ENCODE peak calls at places on chromosomes 5 and 9, in ten cellular contexts. One of them, this sample, is unnamed.
A peak's percentile ranks its signal among the peaks of the same experiment; 100 is the strongest.

GRCh38 chr5:39599721-39600431 is 175.1 kb upstream of the DAB2 start:
- DNase-seq in heart left ventricle: no peak
- DNase-seq in mammary epithelial cell: peak; percentile 42
- DNase-seq in choroid plexus epithelial cell: peak; percentile 89
- DNase-seq in AG04449: no peak
- DNase-seq in PC-3: peak; percentile 84
- DNase-seq in OCI-LY7: peak; percentile 10
- DNase-seq in dorsolateral prefrontal cortex: no peak
- DNase-seq in suprapubic skin: no peak
- DNase-seq in tibial nerve: no peak
- DNase-seq in this sample: peak; percentile 77

GRCh38 chr9:120475341-120475740 is 104.6 kb downstream of the CDK5RAP2 start:
- DNase-seq in heart left ventricle: no peak
- DNase-seq in mammary epithelial cell: no peak
- DNase-seq in choroid plexus epithelial cell: peak; percentile 96
- DNase-seq in AG04449: peak; percentile 24
- DNase-seq in PC-3: no peak
- DNase-seq in OCI-LY7: no peak
- DNase-seq in dorsolateral prefrontal cortex: no peak
- DNase-seq in suprapubic skin: no peak
- DNase-seq in tibial nerve: no peak
- DNase-seq in this sample: peak; percentile 88

GRCh38 chr5:126100767-126101166 is 322.4 kb upstream of the GRAMD2B start:
- DNase-seq in heart left ventricle: no peak
- DNase-seq in mammary epithelial cell: no peak
- DNase-seq in choroid plexus epithelial cell: peak; percentile 8
- DNase-seq in AG04449: no peak
- DNase-seq in PC-3: no peak
- DNase-seq in OCI-LY7: no peak
- DNase-seq in dorsolateral prefrontal cortex: no peak
- DNase-seq in suprapubic skin: no peak
- DNase-seq in tibial nerve: no peak
- DNase-seq in this sample: peak; percentile 29

GRCh38 chr9:137317979-137318511 is 16.0 kb upstream of the NRARP start:
- DNase-seq in heart left ventricle: peak; percentile 65
- DNase-seq in mammary epithelial cell: no peak
- DNase-seq in choroid plexus epithelial cell: no peak
- DNase-seq in AG04449: no peak
- DNase-seq in PC-3: no peak
- DNase-seq in OCI-LY7: no peak
- DNase-seq in dorsolateral prefrontal cortex: peak; percentile 26
- DNase-seq in suprapubic skin: no peak
- DNase-seq in tibial nerve: no peak
- DNase-seq in this sample: no peak

GRCh38 chr5:92337772-92338234 is 954.7 kb upstream of the ARRDC3 start:
- DNase-seq in heart left ventricle: no peak
- DNase-seq in mammary epithelial cell: peak; percentile 82
- DNase-seq in choroid plexus epithelial cell: peak; percentile 73
- DNase-seq in AG04449: peak; percentile 16
- DNase-seq in PC-3: peak; percentile 59
- DNase-seq in OCI-LY7: no peak
- DNase-seq in dorsolateral prefrontal cortex: no peak
- DNase-seq in suprapubic skin: no peak
- DNase-seq in tibial nerve: no peak
- DNase-seq in this sample: peak; percentile 70

GRCh38 chr5:62082370-62082778 is 223.6 kb upstream of the KIF2A start:
- DNase-seq in heart left ventricle: no peak
- DNase-seq in mammary epithelial cell: peak; percentile 88
- DNase-seq in choroid plexus epithelial cell: peak; percentile 32
- DNase-seq in AG04449: peak; percentile 2
- DNase-seq in PC-3: peak; percentile 85
- DNase-seq in OCI-LY7: no peak
- DNase-seq in dorsolateral prefrontal cortex: no peak
- DNase-seq in suprapubic skin: no peak
- DNase-seq in tibial nerve: no peak
- DNase-seq in this sample: no peak

GRCh38 chr5:147989239-147989638 is 74.5 kb upstream of the SPINK5 start:
- DNase-seq in heart left ventricle: no peak
- DNase-seq in mammary epithelial cell: no peak
- DNase-seq in choroid plexus epithelial cell: no peak
- DNase-seq in AG04449: no peak
- DNase-seq in PC-3: peak; percentile 61
- DNase-seq in OCI-LY7: no peak
- DNase-seq in dorsolateral prefrontal cortex: no peak
- DNase-seq in suprapubic skin: no peak
- DNase-seq in tibial nerve: no peak
- DNase-seq in this sample: no peak

GRCh38 chr5:127920936-127921335 is 162.6 kb upstream of the SLC12A2 start:
- DNase-seq in heart left ventricle: no peak
- DNase-seq in mammary epithelial cell: no peak
- DNase-seq in choroid plexus epithelial cell: no peak
- DNase-seq in AG04449: no peak
- DNase-seq in PC-3: no peak
- DNase-seq in OCI-LY7: no peak
- DNase-seq in dorsolateral prefrontal cortex: no peak
- DNase-seq in suprapubic skin: no peak
- DNase-seq in tibial nerve: no peak
- DNase-seq in this sample: no peak

GRCh38 chr5:6576861-6577501 is 55.9 kb downstream of the NSUN2 start:
- DNase-seq in heart left ventricle: no peak
- DNase-seq in mammary epithelial cell: peak; percentile 40
- DNase-seq in choroid plexus epithelial cell: peak; percentile 80
- DNase-seq in AG04449: no peak
- DNase-seq in PC-3: peak; percentile 96
- DNase-seq in OCI-LY7: peak; percentile 44
- DNase-seq in dorsolateral prefrontal cortex: no peak
- DNase-seq in suprapubic skin: peak; percentile 29
- DNase-seq in tibial nerve: no peak
- DNase-seq in this sample: peak; percentile 74

GRCh38 chr5:119329701-119330100 is 26.1 kb upstream of the TNFAIP8 start:
- DNase-seq in heart left ventricle: no peak
- DNase-seq in mammary epithelial cell: peak; percentile 26
- DNase-seq in choroid plexus epithelial cell: no peak
- DNase-seq in AG04449: no peak
- DNase-seq in PC-3: no peak
- DNase-seq in OCI-LY7: no peak
- DNase-seq in dorsolateral prefrontal cortex: no peak
- DNase-seq in suprapubic skin: no peak
- DNase-seq in tibial nerve: no peak
- DNase-seq in this sample: no peak

GRCh38 chr5:90359073-90359804 is 50.3 kb downstream of the CETN3 start:
- DNase-seq in heart left ventricle: no peak
- DNase-seq in mammary epithelial cell: no peak
- DNase-seq in choroid plexus epithelial cell: no peak
- DNase-seq in AG04449: no peak
- DNase-seq in PC-3: no peak
- DNase-seq in OCI-LY7: no peak
- DNase-seq in dorsolateral prefrontal cortex: no peak
- DNase-seq in suprapubic skin: no peak
- DNase-seq in tibial nerve: no peak
- DNase-seq in this sample: no peak

GRCh38 chr5:142108432-142109355 is at the start of gene NDFIP1:
- DNase-seq in heart left ventricle: peak; percentile 94
- DNase-seq in mammary epithelial cell: peak; percentile 83
- DNase-seq in choroid plexus epithelial cell: peak; percentile 77
- DNase-seq in AG04449: no peak
- DNase-seq in PC-3: peak; percentile 77
- DNase-seq in OCI-LY7: peak; percentile 79
- DNase-seq in dorsolateral prefrontal cortex: peak; percentile 90
- DNase-seq in suprapubic skin: peak; percentile 90
- DNase-seq in tibial nerve: peak; percentile 74
- DNase-seq in this sample: peak; percentile 86

GRCh38 chr9:10566853-10567252 is 45.9 kb downstream of the PTPRD start:
- DNase-seq in heart left ventricle: no peak
- DNase-seq in mammary epithelial cell: no peak
- DNase-seq in choroid plexus epithelial cell: no peak
- DNase-seq in AG04449: no peak
- DNase-seq in PC-3: peak; percentile 53
- DNase-seq in OCI-LY7: no peak
- DNase-seq in dorsolateral prefrontal cortex: no peak
- DNase-seq in suprapubic skin: no peak
- DNase-seq in tibial nerve: no peak
- DNase-seq in this sample: no peak

GRCh38 chr5:176178789-176179188 is 59.4 kb upstream of the SIMC1 start:
- DNase-seq in heart left ventricle: no peak
- DNase-seq in mammary epithelial cell: no peak
- DNase-seq in choroid plexus epithelial cell: no peak
- DNase-seq in AG04449: no peak
- DNase-seq in PC-3: no peak
- DNase-seq in OCI-LY7: no peak
- DNase-seq in dorsolateral prefrontal cortex: no peak
- DNase-seq in suprapubic skin: no peak
- DNase-seq in tibial nerve: no peak
- DNase-seq in this sample: no peak
- TF ChIP-seq CTCF in heart left ventricle: no peak
- TF ChIP-seq CTCF in mammary epithelial cell: peak; percentile 28
- TF ChIP-seq CTCF in choroid plexus epithelial cell: no peak
- TF ChIP-seq CTCF in AG04449: no peak
- TF ChIP-seq CTCF in PC-3: no peak
- TF ChIP-seq CTCF in OCI-LY7: peak; percentile 25
- TF ChIP-seq CTCF in dorsolateral prefrontal cortex: no peak
- TF ChIP-seq CTCF in suprapubic skin: no peak
- TF ChIP-seq CTCF in tibial nerve: no peak
- TF ChIP-seq CTCF in this sample: no peak

GRCh38 chr5:135438712-135439111 is 8.4 kb downstream of the DCANP1 start:
- DNase-seq in heart left ventricle: no peak
- DNase-seq in mammary epithelial cell: no peak
- DNase-seq in choroid plexus epithelial cell: no peak
- DNase-seq in AG04449: no peak
- DNase-seq in PC-3: no peak
- DNase-seq in OCI-LY7: no peak
- DNase-seq in dorsolateral prefrontal cortex: no peak
- DNase-seq in suprapubic skin: peak; percentile 69
- DNase-seq in tibial nerve: no peak
- DNase-seq in this sample: no peak

GRCh38 chr5:135439426-135440205 is 7.5 kb downstream of the DCANP1 start:
- DNase-seq in heart left ventricle: no peak
- DNase-seq in mammary epithelial cell: no peak
- DNase-seq in choroid plexus epithelial cell: no peak
- DNase-seq in AG04449: no peak
- DNase-seq in PC-3: no peak
- DNase-seq in OCI-LY7: no peak
- DNase-seq in dorsolateral prefrontal cortex: no peak
- DNase-seq in suprapubic skin: peak; percentile 68
- DNase-seq in tibial nerve: no peak
- DNase-seq in this sample: no peak

GRCh38 chr5:135435467-135436330 is 11.4 kb downstream of the DCANP1 start:
- DNase-seq in heart left ventricle: no peak
- DNase-seq in mammary epithelial cell: no peak
- DNase-seq in choroid plexus epithelial cell: no peak
- DNase-seq in AG04449: no peak
- DNase-seq in PC-3: no peak
- DNase-seq in OCI-LY7: no peak
- DNase-seq in dorsolateral prefrontal cortex: no peak
- DNase-seq in suprapubic skin: no peak
- DNase-seq in tibial nerve: no peak
- DNase-seq in this sample: no peak

GRCh38 chr5:135436856-135437795 is 10.0 kb downstream of the DCANP1 start:
- DNase-seq in heart left ventricle: no peak
- DNase-seq in mammary epithelial cell: no peak
- DNase-seq in choroid plexus epithelial cell: no peak
- DNase-seq in AG04449: no peak
- DNase-seq in PC-3: peak; percentile 53
- DNase-seq in OCI-LY7: no peak
- DNase-seq in dorsolateral prefrontal cortex: no peak
- DNase-seq in suprapubic skin: no peak
- DNase-seq in tibial nerve: no peak
- DNase-seq in this sample: no peak

GRCh38 chr5:135437796-135438560 is 9.2 kb downstream of the DCANP1 start:
- DNase-seq in heart left ventricle: peak; percentile 75
- DNase-seq in mammary epithelial cell: peak; percentile 56
- DNase-seq in choroid plexus epithelial cell: peak; percentile 96
- DNase-seq in AG04449: peak; percentile 68
- DNase-seq in PC-3: peak; percentile 79
- DNase-seq in OCI-LY7: no peak
- DNase-seq in dorsolateral prefrontal cortex: no peak
- DNase-seq in suprapubic skin: no peak
- DNase-seq in tibial nerve: no peak
- DNase-seq in this sample: peak; percentile 90
- H3K4me3 ChIP-seq in heart left ventricle: no peak overlapping the region
- H3K4me3 ChIP-seq in mammary epithelial cell: no peak overlapping the region
- H3K4me3 ChIP-seq in choroid plexus epithelial cell: no peak overlapping the region
- H3K4me3 ChIP-seq in AG04449: no peak overlapping the region
- H3K4me3 ChIP-seq in PC-3: no peak overlapping the region
- H3K4me3 ChIP-seq in OCI-LY7: no peak overlapping the region
- H3K4me3 ChIP-seq in dorsolateral prefrontal cortex: no peak overlapping the region
- H3K4me3 ChIP-seq in suprapubic skin: no peak overlapping the region
- H3K4me3 ChIP-seq in tibial nerve: no peak overlapping the region
- H3K4me3 ChIP-seq in this sample: no peak overlapping the region

GRCh38 chr5:139637438-139638089 is 10.6 kb upstream of the CXXC5 start:
- DNase-seq in heart left ventricle: peak; percentile 92
- DNase-seq in mammary epithelial cell: peak; percentile 46
- DNase-seq in choroid plexus epithelial cell: peak; percentile 80
- DNase-seq in AG04449: no peak
- DNase-seq in PC-3: peak; percentile 78
- DNase-seq in OCI-LY7: peak; percentile 80
- DNase-seq in dorsolateral prefrontal cortex: peak; percentile 87
- DNase-seq in suprapubic skin: peak; percentile 92
- DNase-seq in tibial nerve: peak; percentile 80
- DNase-seq in this sample: peak; percentile 85
- TF ChIP-seq CTCF in heart left ventricle: peak; percentile 42
- TF ChIP-seq CTCF in mammary epithelial cell: no peak
- TF ChIP-seq CTCF in choroid plexus epithelial cell: peak; percentile 22
- TF ChIP-seq CTCF in AG04449: peak; percentile 16
- TF ChIP-seq CTCF in PC-3: peak; percentile 35
- TF ChIP-seq CTCF in OCI-LY7: peak; percentile 62
- TF ChIP-seq CTCF in dorsolateral prefrontal cortex: no peak
- TF ChIP-seq CTCF in suprapubic skin: no peak
- TF ChIP-seq CTCF in tibial nerve: peak; percentile 72
- TF ChIP-seq CTCF in this sample: no peak

DNA sequence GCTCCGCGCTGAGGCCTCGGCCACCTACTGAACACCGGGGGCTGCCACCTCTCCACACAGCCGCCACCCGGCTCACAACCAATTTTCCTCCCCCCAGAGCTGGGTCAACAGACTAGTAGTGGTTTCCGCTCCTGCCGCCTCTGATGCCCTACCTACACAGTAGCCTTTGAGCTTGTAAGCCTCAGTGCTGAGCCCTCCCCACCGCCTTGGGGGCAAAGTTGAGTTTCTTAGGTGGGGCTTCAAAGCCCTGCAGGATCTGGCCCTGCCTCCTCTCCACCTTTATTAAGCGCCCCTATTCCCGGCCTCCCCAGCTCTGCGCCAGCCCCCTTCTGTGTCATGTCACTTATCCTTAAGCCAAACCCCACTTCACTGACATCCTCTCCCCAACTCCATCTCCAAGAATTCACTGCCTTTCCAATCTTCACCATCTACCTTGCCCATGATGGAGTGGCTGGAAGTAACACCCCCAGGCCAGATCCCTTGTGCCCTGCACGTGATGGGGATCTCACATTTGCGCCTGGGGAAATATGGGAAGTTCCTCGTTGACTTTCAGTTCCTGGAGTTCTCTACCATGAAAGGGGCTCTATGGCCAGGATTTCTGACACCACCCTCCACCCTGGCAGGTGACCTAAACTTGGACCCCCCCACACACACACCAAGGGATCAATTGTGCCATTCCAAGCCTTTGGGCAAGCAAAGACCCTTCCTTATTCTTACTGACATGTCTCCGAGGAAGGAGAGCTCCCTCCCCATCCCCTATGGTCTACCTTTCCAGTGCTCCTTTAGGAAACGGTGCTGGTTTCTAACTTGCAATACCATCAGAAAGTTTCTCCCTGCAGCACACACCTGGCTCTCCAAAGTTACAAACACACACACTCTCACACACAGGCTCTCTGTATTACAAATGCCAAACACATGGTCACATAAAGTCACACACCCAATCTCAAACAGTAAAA is 2.7 kb upstream of the CNTFR start:
- DNase-seq in heart left ventricle: no peak
- DNase-seq in mammary epithelial cell: no peak
- DNase-seq in choroid plexus epithelial cell: no peak
- DNase-seq in AG04449: no peak
- DNase-seq in PC-3: no peak
- DNase-seq in OCI-LY7: no peak
- DNase-seq in dorsolateral prefrontal cortex: no peak
- DNase-seq in suprapubic skin: no peak
- DNase-seq in tibial nerve: no peak
- DNase-seq in this sample: no peak
- H3K4me3 ChIP-seq in heart left ventricle: no peak overlapping the region
- H3K4me3 ChIP-seq in mammary epithelial cell: no peak overlapping the region
- H3K4me3 ChIP-seq in choroid plexus epithelial cell: no peak overlapping the region
- H3K4me3 ChIP-seq in AG04449: no peak overlapping the region
- H3K4me3 ChIP-seq in PC-3: no peak overlapping the region
- H3K4me3 ChIP-seq in OCI-LY7: no peak overlapping the region
- H3K4me3 ChIP-seq in dorsolateral prefrontal cortex: no peak overlapping the region
- H3K4me3 ChIP-seq in suprapubic skin: peak overlapping the region; percentile 66
- H3K4me3 ChIP-seq in tibial nerve: peak overlapping the region; percentile 37
- H3K4me3 ChIP-seq in this sample: no peak overlapping the region

This sample was measured in cardiac fibroblast.